ENCODE peak calls at places on chromosomes 3 and 15, in four cellular contexts. One of them, this sample, is unnamed.

GRCh38 chr3:73786346-73786807 is 161.6 kb upstream of the PDZRN3 start:
- DNase-seq in NCI-H187 treated with DMSO at 0.1 percent for 48 hours: no peak
- DNase-seq in spleen: no peak
- DNase-seq in fibroblast of lung: peak; percentile 95
- DNase-seq in this sample: peak; percentile 99

GRCh38 chr3:67876261-67876660 is 221.8 kb upstream of the SUCLG2 start:
- DNase-seq in NCI-H187 treated with DMSO at 0.1 percent for 48 hours: no peak
- DNase-seq in spleen: no peak
- DNase-seq in fibroblast of lung: no peak
- DNase-seq in this sample: peak; percentile 0

GRCh38 chr3:136728918-136729317 is 23.3 kb downstream of the STAG1 start:
- DNase-seq in NCI-H187 treated with DMSO at 0.1 percent for 48 hours: no peak
- DNase-seq in spleen: no peak
- DNase-seq in fibroblast of lung: peak; percentile 89
- DNase-seq in this sample: peak; percentile 74

GRCh38 chr15:79981861-79982455 is 11.0 kb upstream of the BCL2A1 start:
- DNase-seq in NCI-H187 treated with DMSO at 0.1 percent for 48 hours: no peak
- DNase-seq in spleen: peak; percentile 73
- DNase-seq in fibroblast of lung: no peak
- DNase-seq in this sample: no peak

GRCh38 chr3:164007764-164008163 is 1070.5 kb downstream of the SI start:
- DNase-seq in NCI-H187 treated with DMSO at 0.1 percent for 48 hours: no peak
- DNase-seq in spleen: no peak
- DNase-seq in fibroblast of lung: no peak
- DNase-seq in this sample: no peak

GRCh38 chr15:52680041-52680391 is 828 bp upstream of the ATOSA start:
- DNase-seq in NCI-H187 treated with DMSO at 0.1 percent for 48 hours: no peak
- DNase-seq in spleen: no peak
- DNase-seq in fibroblast of lung: peak; percentile 22
- DNase-seq in this sample: peak; percentile 53

GRCh38 chr3:187628169-187628568 is 42.0 kb downstream of the SST start:
- DNase-seq in NCI-H187 treated with DMSO at 0.1 percent for 48 hours: peak; percentile 43
- DNase-seq in spleen: no peak
- DNase-seq in fibroblast of lung: no peak
- DNase-seq in this sample: no peak

GRCh38 chr15:60819860-60820259 is 340.9 kb upstream of the ICE2 start:
- DNase-seq in NCI-H187 treated with DMSO at 0.1 percent for 48 hours: no peak
- DNase-seq in spleen: no peak
- DNase-seq in fibroblast of lung: no peak
- DNase-seq in this sample: no peak

GRCh38 chr3:127786358-127787070 is 35.8 kb downstream of the MGLL start:
- DNase-seq in NCI-H187 treated with DMSO at 0.1 percent for 48 hours: peak; percentile 61
- DNase-seq in spleen: peak; percentile 70
- DNase-seq in fibroblast of lung: peak; percentile 58
- DNase-seq in this sample: no peak

GRCh38 chr3:141648055-141648910 is 89.8 kb upstream of the RNF7 start:
- DNase-seq in NCI-H187 treated with DMSO at 0.1 percent for 48 hours: no peak
- DNase-seq in spleen: no peak
- DNase-seq in fibroblast of lung: no peak
- DNase-seq in this sample: no peak

GRCh38 chr15:96887730-96888129 is 557.2 kb downstream of the NR2F2 start:
- DNase-seq in NCI-H187 treated with DMSO at 0.1 percent for 48 hours: no peak
- DNase-seq in spleen: no peak
- DNase-seq in fibroblast of lung: peak; percentile 6
- DNase-seq in this sample: peak; percentile 28

GRCh38 chr3:31240466-31240865 is 292.3 kb upstream of the STT3B start:
- DNase-seq in NCI-H187 treated with DMSO at 0.1 percent for 48 hours: no peak
- DNase-seq in spleen: no peak
- DNase-seq in fibroblast of lung: no peak
- DNase-seq in this sample: peak; percentile 21

GRCh38 chr3:23712656-23713559 is 92.8 kb upstream of the UBE2E1 start:
- DNase-seq in NCI-H187 treated with DMSO at 0.1 percent for 48 hours: no peak
- DNase-seq in spleen: no peak
- DNase-seq in fibroblast of lung: peak; percentile 93
- DNase-seq in this sample: peak; percentile 86

GRCh38 chr3:129305592-129306091 is 27.0 kb downstream of the HMCES start:
- DNase-seq in NCI-H187 treated with DMSO at 0.1 percent for 48 hours: no peak
- DNase-seq in spleen: peak; percentile 85
- DNase-seq in fibroblast of lung: peak; percentile 94
- DNase-seq in this sample: peak; percentile 77

GRCh38 chr3:175484666-175485065 is 625.5 kb downstream of the NAALADL2 start:
- DNase-seq in NCI-H187 treated with DMSO at 0.1 percent for 48 hours: no peak
- DNase-seq in spleen: no peak
- DNase-seq in fibroblast of lung: no peak
- DNase-seq in this sample: no peak

GRCh38 chr3:121663171-121663847 is 2.6 kb upstream of the HCLS1 start:
- DNase-seq in NCI-H187 treated with DMSO at 0.1 percent for 48 hours: no peak
- DNase-seq in spleen: no peak
- DNase-seq in fibroblast of lung: no peak
- DNase-seq in this sample: no peak

GRCh38 chr3:8741581-8742355 is 8.2 kb downstream of the CAV3 start:
- DNase-seq in NCI-H187 treated with DMSO at 0.1 percent for 48 hours: no peak
- DNase-seq in spleen: no peak
- DNase-seq in fibroblast of lung: peak; percentile 88
- DNase-seq in this sample: peak; percentile 69

GRCh38 chr15:63544253-63545026 is 40.0 kb downstream of the USP3 start:
- DNase-seq in NCI-H187 treated with DMSO at 0.1 percent for 48 hours: no peak
- DNase-seq in spleen: no peak
- DNase-seq in fibroblast of lung: no peak
- DNase-seq in this sample: no peak

GRCh38 chr3:170109579-170110293 is 71.8 kb downstream of the PHC3 start:
- DNase-seq in NCI-H187 treated with DMSO at 0.1 percent for 48 hours: no peak
- DNase-seq in spleen: no peak
- DNase-seq in fibroblast of lung: no peak
- DNase-seq in this sample: no peak

GRCh38 chr3:4709336-4709735 is 216.2 kb downstream of the ITPR1 start:
- DNase-seq in NCI-H187 treated with DMSO at 0.1 percent for 48 hours: no peak
- DNase-seq in spleen: no peak
- DNase-seq in fibroblast of lung: no peak
- DNase-seq in this sample: peak; percentile 54

GRCh38 chr3:113552851-113553250 is 20.5 kb downstream of the SIDT1 start:
- DNase-seq in NCI-H187 treated with DMSO at 0.1 percent for 48 hours: no peak
- DNase-seq in spleen: no peak
- DNase-seq in fibroblast of lung: no peak
- DNase-seq in this sample: no peak

GRCh38 chr15:31377030-31377429 is 50.4 kb downstream of the KLF13 start:
- DNase-seq in NCI-H187 treated with DMSO at 0.1 percent for 48 hours: no peak
- DNase-seq in spleen: peak; percentile 53
- DNase-seq in fibroblast of lung: no peak
- DNase-seq in this sample: no peak

GRCh38 chr3:134377896-134378295 is 3.6 kb upstream of the AMOTL2 start:
- DNase-seq in NCI-H187 treated with DMSO at 0.1 percent for 48 hours: no peak
- DNase-seq in spleen: peak; percentile 11
- DNase-seq in fibroblast of lung: no peak
- DNase-seq in this sample: no peak

GRCh38 chr3:117011687-117012250 is 302.2 kb downstream of the TUSC7 start:
- DNase-seq in NCI-H187 treated with DMSO at 0.1 percent for 48 hours: no peak
- DNase-seq in spleen: no peak
- DNase-seq in fibroblast of lung: no peak
- DNase-seq in this sample: no peak

GRCh38 chr15:92832992-92833438 is 67.1 kb upstream of the CHD2 start:
- DNase-seq in NCI-H187 treated with DMSO at 0.1 percent for 48 hours: no peak
- DNase-seq in spleen: no peak
- DNase-seq in fibroblast of lung: peak; percentile 70
- DNase-seq in this sample: no peak